ENCODE peak calls at places on chromosomes 4 and X, in ten cellular contexts. Q, W, U, L, P, I, R, K, G and V are unnamed samples.

GRCh38 chr4:139692300-139693012 is 26.8 kb downstream of the MGST2 start:
- DNase-seq in Q (no peak), W (no peak), U (no peak), L (peak), P (no peak), I (no peak), R (peak), K (no peak), G (peak), V (no peak)

GRCh38 chr4:139030614-139031235 is 15.1 kb downstream of the NOCT start:
- DNase-seq in Q (peak), W (peak), U (peak), L (peak), P (peak), I (peak), R (peak), K (peak), G (peak), V (no peak)

GRCh38 chrX:154458954-154459829 is 1.1 kb downstream of the PLXNA3 start:
- DNase-seq in Q (no peak), W (no peak), U (peak), L (peak), P (no peak), I (no peak), R (no peak), K (no peak), G (peak), V (no peak)

GRCh38 chrX:20414066-20414465 is 147.4 kb upstream of the RPS6KA3 start:
- DNase-seq in Q (no peak), W (no peak), U (no peak), L (no peak), P (no peak), I (no peak), R (no peak), K (peak), G (no peak), V (no peak)

GRCh38 chr4:110626532-110627153 is 3.8 kb upstream of the PITX2 start:
- DNase-seq in Q (no peak), W (no peak), U (no peak), L (no peak), P (no peak), I (no peak), R (no peak), K (no peak), G (no peak), V (no peak)

GRCh38 chr4:40301592-40301991 is 33.5 kb upstream of the CHRNA9 start:
- DNase-seq in Q (no peak), W (peak), U (no peak), L (no peak), P (no peak), I (no peak), R (no peak), K (no peak), G (no peak), V (no peak)

GRCh38 chr4:127580891-127581290 is 51.9 kb upstream of the INTU start:
- DNase-seq in Q (no peak), W (no peak), U (no peak), L (no peak), P (no peak), I (no peak), R (no peak), K (no peak), G (no peak), V (no peak)

GRCh38 chr4:139595989-139596679 is 40.1 kb upstream of the SETD7 start:
- DNase-seq in Q (no peak), W (no peak), U (no peak), L (no peak), P (no peak), I (no peak), R (no peak), K (peak), G (no peak), V (no peak)

GRCh38 chr4:136383126-136383525 is 1149.2 kb downstream of the PCDH18 start:
- DNase-seq in Q (no peak), W (no peak), U (no peak), L (no peak), P (no peak), I (no peak), R (no peak), K (peak), G (no peak), V (no peak)

GRCh38 chr4:25351777-25352421 is 25.2 kb upstream of the ANAPC4 start:
- DNase-seq in Q (no peak), W (no peak), U (no peak), L (no peak), P (peak), I (no peak), R (no peak), K (peak), G (no peak), V (no peak)

GRCh38 chrX:2627272-2627867 is 63.7 kb upstream of the CD99 start:
- DNase-seq in Q (peak), W (peak), U (peak), L (peak), P (no peak), I (peak), R (peak), K (peak), G (peak), V (no peak)

GRCh38 chr4:150962245-150962644 is 52.8 kb downstream of the LRBA start:
- DNase-seq in Q (no peak), W (no peak), U (no peak), L (no peak), P (no peak), I (no peak), R (no peak), K (peak), G (no peak), V (no peak)

GRCh38 chr4:167622481-167623240 is 388.4 kb upstream of the SPOCK3 start:
- DNase-seq in Q (peak), W (peak), U (peak), L (peak), P (no peak), I (no peak), R (peak), K (peak), G (peak), V (peak)

GRCh38 chrX:117743469-117744251 is 372.9 kb downstream of the KLHL13 start:
- DNase-seq in Q (no peak), W (no peak), U (no peak), L (peak), P (no peak), I (no peak), R (peak), K (no peak), G (no peak), V (no peak)

GRCh38 chr4:113761682-113762060 is at the start of gene CAMK2D:
- DNase-seq in Q (peak), W (peak), U (peak), L (peak), P (peak), I (no peak), R (peak), K (peak), G (peak), V (peak)

GRCh38 chr4:184713887-184714286 is 20.0 kb downstream of the CENPU start:
- DNase-seq in Q (no peak), W (no peak), U (no peak), L (no peak), P (no peak), I (no peak), R (no peak), K (no peak), G (no peak), V (no peak)

GRCh38 chrX:130851569-130851968 is 51.4 kb downstream of the ENOX2 start:
- DNase-seq in Q (no peak), W (no peak), U (no peak), L (no peak), P (no peak), I (no peak), R (no peak), K (peak), G (no peak), V (no peak)

GRCh38 chr4:4480685-4481393 is 61.0 kb downstream of the STX18 start:
- DNase-seq in Q (no peak), W (no peak), U (no peak), L (peak), P (no peak), I (no peak), R (no peak), K (peak), G (no peak), V (no peak)

GRCh38 chr4:84498203-84499026 is 677 bp downstream of the NKX6-1 start:
- DNase-seq in Q (no peak), W (no peak), U (no peak), L (peak), P (no peak), I (no peak), R (no peak), K (peak), G (no peak), V (peak)

GRCh38 chr4:184250795-184251679 is 33.4 kb upstream of the ENPP6 start:
- DNase-seq in Q (no peak), W (peak), U (no peak), L (no peak), P (peak), I (peak), R (peak), K (peak), G (peak), V (no peak)

GRCh38 chrX:3326721-3327120 is 19.7 kb downstream of the MXRA5 start:
- DNase-seq in Q (no peak), W (no peak), U (no peak), L (no peak), P (peak), I (peak), R (no peak), K (no peak), G (no peak), V (no peak)

GRCh38 chrX:115067812-115068211 is 50.4 kb upstream of the IL13RA2 start:
- DNase-seq in Q (no peak), W (no peak), U (no peak), L (no peak), P (no peak), I (no peak), R (no peak), K (no peak), G (no peak), V (no peak)

GRCh38 chrX:21590012-21590776 is 67.9 kb downstream of the KLHL34 start:
- DNase-seq in Q (no peak), W (no peak), U (no peak), L (no peak), P (no peak), I (no peak), R (no peak), K (no peak), G (no peak), V (no peak)

GRCh38 chr4:186104114-186104894 is at the start of gene FAM149A:
- DNase-seq in Q (peak), W (peak), U (peak), L (peak), P (no peak), I (no peak), R (no peak), K (peak), G (peak), V (no peak)

GRCh38 chrX:24495700-24496099 is 30.6 kb downstream of the PDK3 start:
- DNase-seq in Q (no peak), W (no peak), U (no peak), L (no peak), P (no peak), I (no peak), R (no peak), K (no peak), G (no peak), V (no peak)

GRCh38 chrX:68934922-68935321 is 106.1 kb downstream of the EFNB1 start:
- DNase-seq in Q (no peak), W (no peak), U (peak), L (no peak), P (no peak), I (no peak), R (no peak), K (no peak), G (no peak), V (no peak)

GRCh38 chrX:110450050-110450449 is 91.4 kb downstream of the RTL9 start:
- DNase-seq in Q (peak), W (peak), U (peak), L (peak), P (peak), I (no peak), R (peak), K (peak), G (peak), V (peak)

GRCh38 chr4:147733614-147734344 is 1.9 kb downstream of the ARHGAP10 start:
- DNase-seq in Q (no peak), W (no peak), U (no peak), L (peak), P (no peak), I (no peak), R (no peak), K (peak), G (peak), V (no peak)

GRCh38 chrX:71652405-71652804 is 14.9 kb upstream of the LOC101059915 start:
- DNase-seq in Q (no peak), W (no peak), U (peak), L (peak), P (peak), I (peak), R (peak), K (peak), G (peak), V (no peak)

GRCh38 chr4:125303821-125304220 is 10.9 kb upstream of the FAT4 start:
- DNase-seq in Q (no peak), W (no peak), U (no peak), L (no peak), P (no peak), I (no peak), R (no peak), K (peak), G (no peak), V (no peak)

GRCh38 chr4:140012688-140013087 is 141.3 kb downstream of the MAML3 start:
- DNase-seq in Q (no peak), W (no peak), U (peak), L (no peak), P (peak), I (peak), R (peak), K (peak), G (peak), V (no peak)

GRCh38 chr4:140703463-140703862 is 52.7 kb downstream of the TBC1D9 start:
- DNase-seq in Q (no peak), W (no peak), U (no peak), L (no peak), P (no peak), I (no peak), R (peak), K (peak), G (no peak), V (no peak)

GRCh38 chr4:101787917-101788316 is 2.6 kb upstream of the BANK1 start:
- DNase-seq in Q (no peak), W (no peak), U (no peak), L (no peak), P (no peak), I (no peak), R (no peak), K (peak), G (no peak), V (no peak)

GRCh38 chrX:151977009-151977408 is 2.5 kb upstream of the GABRE start:
- DNase-seq in Q (no peak), W (no peak), U (no peak), L (no peak), P (no peak), I (no peak), R (no peak), K (no peak), G (no peak), V (no peak)

GRCh38 chrX:149527705-149528104 is 13.1 kb upstream of the EOLA1 start:
- DNase-seq in Q (no peak), W (no peak), U (no peak), L (no peak), P (no peak), I (no peak), R (peak), K (no peak), G (no peak), V (no peak)

DNA sequence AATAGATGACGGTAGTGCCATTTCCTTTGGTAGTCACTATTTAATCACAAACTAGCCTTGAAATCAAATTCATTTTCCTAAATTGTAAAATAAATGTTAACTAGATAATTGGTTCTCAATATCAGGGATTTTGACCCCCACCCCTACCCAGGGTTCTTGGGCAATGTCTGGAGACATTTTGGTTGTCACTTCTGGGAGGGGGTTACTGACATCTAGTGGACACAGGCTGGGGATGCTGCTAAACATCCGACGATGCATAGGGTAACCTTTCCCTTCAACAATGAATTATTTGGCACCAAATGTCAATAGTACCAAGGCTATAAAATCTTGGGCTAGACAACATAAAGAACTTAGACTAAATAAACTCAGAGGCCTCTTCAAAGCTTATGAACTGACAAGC is 285.8 kb upstream of the TRPC5 start:
- DNase-seq in Q (no peak), W (no peak), U (no peak), L (no peak), P (no peak), I (no peak), R (no peak), K (no peak), G (peak), V (no peak)
- TF ChIP-seq CTCF in Q (peak), W (no peak), U (no peak), L (peak), P (no peak), I (no peak), R (no peak), K (no peak), G (peak), V (peak)

GRCh38 chr4:56387023-56388001 is at the start of gene AASDH:
- DNase-seq in Q (peak), W (peak), U (peak), L (peak), P (peak), I (peak), R (peak), K (peak), G (peak), V (peak)
- TF ChIP-seq CTCF in Q (no peak), W (no peak), U (no peak), L (no peak), P (no peak), I (no peak), R (peak), K (no peak), G (no peak), V (no peak)

GRCh38 chr4:98148856-98149255 is 5.6 kb upstream of the STPG2 start:
- DNase-seq in Q (no peak), W (no peak), U (no peak), L (no peak), P (no peak), I (no peak), R (no peak), K (no peak), G (no peak), V (no peak)

GRCh38 chr4:98151145-98151929 is 8.1 kb upstream of the STPG2 start:
- DNase-seq in Q (no peak), W (no peak), U (no peak), L (no peak), P (no peak), I (no peak), R (no peak), K (no peak), G (no peak), V (no peak)

GRCh38 chr4:98150092-98150761 is 7.0 kb upstream of the STPG2 start:
- DNase-seq in Q (no peak), W (no peak), U (no peak), L (no peak), P (no peak), I (no peak), R (no peak), K (peak), G (no peak), V (no peak)
- TF ChIP-seq CTCF in Q (peak), W (no peak), U (no peak), L (peak), P (peak), I (no peak), R (no peak), K (no peak), G (no peak), V (peak)

GRCh38 chr4:44493924-44494323 is 45.3 kb upstream of the KCTD8 start:
- DNase-seq in Q (no peak), W (peak), U (no peak), L (no peak), P (no peak), I (no peak), R (peak), K (no peak), G (peak), V (no peak)
- TF ChIP-seq CTCF in Q (peak), W (no peak), U (no peak), L (peak), P (peak), I (peak), R (peak), K (peak), G (peak), V (peak)

GRCh38 chr4:80336582-80336981 is 1.1 kb downstream of the CFAP299 start:
- DNase-seq in Q (no peak), W (no peak), U (no peak), L (no peak), P (no peak), I (peak), R (peak), K (peak), G (peak), V (no peak)
- TF ChIP-seq CTCF in Q (peak), W (no peak), U (no peak), L (peak), P (peak), I (peak), R (peak), K (peak), G (peak), V (peak)

GRCh38 chr4:165060938-165061337 is 7.3 kb downstream of the TRIM75 start:
- DNase-seq in Q (no peak), W (no peak), U (no peak), L (no peak), P (no peak), I (no peak), R (no peak), K (no peak), G (no peak), V (no peak)
- TF ChIP-seq CTCF in Q (peak), W (no peak), U (no peak), L (peak), P (peak), I (peak), R (no peak), K (no peak), G (peak), V (peak)

DNA sequence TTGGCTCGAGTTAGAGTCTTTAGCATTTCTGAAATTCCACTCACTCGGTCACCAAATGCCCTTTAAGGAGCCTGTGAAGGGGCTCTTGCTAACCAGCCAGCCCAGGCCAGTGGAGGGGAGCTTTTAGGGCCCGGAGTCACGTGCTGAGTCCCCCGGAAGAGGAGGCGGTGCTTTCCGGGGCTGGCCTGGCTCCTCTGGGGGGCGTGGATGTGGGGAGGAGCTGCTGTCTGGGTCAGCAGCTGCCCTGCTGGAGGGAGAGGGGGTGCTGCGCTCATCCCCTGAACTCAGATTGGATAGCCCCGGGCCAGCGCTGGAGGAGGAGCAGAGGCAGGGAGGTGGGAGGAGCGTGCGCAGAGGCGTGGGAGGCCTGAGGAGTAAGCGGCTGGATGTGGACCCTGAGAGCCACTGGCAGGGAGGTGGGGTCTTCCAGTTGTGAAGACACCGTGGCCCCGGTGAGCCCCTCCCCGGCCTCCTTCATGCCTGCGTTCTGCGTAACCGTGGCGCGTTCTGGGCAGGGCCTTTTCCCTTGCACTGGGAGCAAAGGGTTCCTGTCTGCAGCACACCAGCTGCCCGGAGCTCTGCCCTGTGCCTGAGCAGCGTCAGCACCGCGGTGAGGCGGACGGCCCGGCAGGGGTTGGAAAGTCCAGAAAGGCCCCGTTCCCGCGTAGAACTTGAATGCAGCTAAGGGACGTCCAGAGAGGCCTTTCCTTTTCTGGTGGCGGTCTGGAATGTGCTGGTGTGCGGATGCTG is 19.7 kb downstream of the MAEA start:
- DNase-seq in Q (peak), W (peak), U (peak), L (peak), P (peak), I (peak), R (peak), K (peak), G (peak), V (peak)
- TF ChIP-seq CTCF in Q (no peak), W (no peak), U (no peak), L (no peak), P (no peak), I (no peak), R (no peak), K (no peak), G (no peak), V (no peak)

GRCh38 chr4:33722254-33722653 is 2522.1 kb downstream of the ARAP2 start:
- DNase-seq in Q (no peak), W (no peak), U (no peak), L (no peak), P (peak), I (no peak), R (no peak), K (peak), G (no peak), V (no peak)
- TF ChIP-seq CTCF in Q (no peak), W (no peak), U (no peak), L (no peak), P (no peak), I (no peak), R (no peak), K (no peak), G (no peak), V (no peak)

GRCh38 chrX:104309169-104309568 is 54.4 kb upstream of the ESX1 start:
- DNase-seq in Q (no peak), W (no peak), U (no peak), L (no peak), P (no peak), I (no peak), R (no peak), K (no peak), G (no peak), V (no peak)
- TF ChIP-seq CTCF in Q (peak), W (no peak), U (no peak), L (no peak), P (peak), I (peak), R (no peak), K (no peak), G (peak), V (peak)